ENCODE peak calls at places on chromosome 18, in ten cellular contexts. Q is GM13976, G is amygdala, F is M059J, C is SW 1271, I is islet precursor cell, U is HCEC 1CT, E is hepatic stellate cell, A is non-pigmented ciliary epithelial cell, T is NCI-H460. V is an unnamed sample.

GRCh38 chr18:23675236-23675635 is 12.5 kb upstream of the ANKRD29 start:
- DNase-seq in Q (no peak), G (no peak), F (no peak), C (no peak), I (no peak), U (no peak), E (no peak), A (no peak), T (no peak), V (no peak)

GRCh38 chr18:5868218-5868904 is 27.0 kb downstream of the TMEM200C start:
- DNase-seq in Q (peak; percentile 45), G (peak; percentile 21), F (peak; percentile 73), C (no peak), I (peak; percentile 89), U (peak; percentile 43), E (peak; percentile 29), A (peak; percentile 71), T (peak; percentile 83), V (peak; percentile 52)

GRCh38 chr18:68734311-68734710 is 19.4 kb upstream of the TMX3 start:
- DNase-seq in Q (no peak), G (no peak), F (peak; percentile 76), C (no peak), I (no peak), U (peak; percentile 81), E (peak; percentile 26), A (no peak), T (no peak), V (no peak)

GRCh38 chr18:34661464-34662087 is 48.5 kb upstream of the DTNA start:
- DNase-seq in Q (peak; percentile 25), G (no peak), F (peak; percentile 64), C (peak; percentile 72), I (no peak), U (peak; percentile 63), E (peak; percentile 34), A (no peak), T (peak; percentile 47), V (peak; percentile 30)

GRCh38 chr18:40110455-40110854 is 1844.6 kb upstream of the PIK3C3 start:
- DNase-seq in Q (no peak), G (no peak), F (no peak), C (no peak), I (no peak), U (no peak), E (no peak), A (no peak), T (no peak), V (no peak)

GRCh38 chr18:56003651-56004050 is 415.7 kb upstream of the TCF4 start:
- DNase-seq in Q (no peak), G (no peak), F (no peak), C (no peak), I (no peak), U (no peak), E (no peak), A (no peak), T (no peak), V (no peak)

GRCh38 chr18:70086085-70086484 is 119.4 kb downstream of the RTTN start:
- DNase-seq in Q (no peak), G (no peak), F (no peak), C (no peak), I (no peak), U (no peak), E (no peak), A (no peak), T (no peak), V (no peak)

GRCh38 chr18:55875330-55875933 is 287.4 kb upstream of the TCF4 start:
- DNase-seq in Q (no peak), G (no peak), F (no peak), C (no peak), I (no peak), U (no peak), E (no peak), A (no peak), T (no peak), V (no peak)

GRCh38 chr18:69689081-69689759 is 258.5 kb downstream of the CD226 start:
- DNase-seq in Q (no peak), G (no peak), F (no peak), C (no peak), I (no peak), U (peak; percentile 57), E (peak; percentile 5), A (no peak), T (no peak), V (no peak)

GRCh38 chr18:65751145-65752085 is 603 bp downstream of the CDH7 start:
- DNase-seq in Q (peak; percentile 21), G (no peak), F (no peak), C (no peak), I (peak; percentile 81), U (no peak), E (no peak), A (no peak), T (no peak), V (no peak)

GRCh38 chr18:6405237-6406074 is 9.3 kb downstream of the L3MBTL4 start:
- DNase-seq in Q (no peak), G (no peak), F (no peak), C (no peak), I (no peak), U (no peak), E (no peak), A (no peak), T (no peak), V (no peak)

GRCh38 chr18:37762076-37762475 is 196.5 kb upstream of the CELF4 start:
- DNase-seq in Q (no peak), G (peak; percentile 25), F (no peak), C (no peak), I (no peak), U (no peak), E (no peak), A (no peak), T (no peak), V (no peak)

GRCh38 chr18:36355511-36355910 is 58.0 kb downstream of the FHOD3 start:
- DNase-seq in Q (no peak), G (no peak), F (peak; percentile 65), C (no peak), I (no peak), U (peak; percentile 37), E (no peak), A (no peak), T (no peak), V (no peak)

GRCh38 chr18:56789004-56789888 is 138.1 kb downstream of the WDR7 start:
- DNase-seq in Q (peak; percentile 29), G (no peak), F (peak; percentile 15), C (peak; percentile 1), I (peak; percentile 69), U (peak; percentile 15), E (peak; percentile 4), A (no peak), T (peak; percentile 38), V (peak; percentile 18)

GRCh38 chr18:8478166-8478967 is 130.9 kb upstream of the RAB12 start:
- DNase-seq in Q (peak; percentile 86), G (no peak), F (peak; percentile 37), C (peak; percentile 18), I (peak; percentile 86), U (peak; percentile 25), E (peak; percentile 71), A (no peak), T (peak; percentile 42), V (peak; percentile 73)

GRCh38 chr18:73408434-73408833 is 540.6 kb upstream of the NETO1 start:
- DNase-seq in Q (no peak), G (no peak), F (peak; percentile 74), C (no peak), I (peak; percentile 77), U (no peak), E (no peak), A (no peak), T (no peak), V (no peak)

GRCh38 chr18:7980136-7980535 is 413.0 kb downstream of the PTPRM start:
- DNase-seq in Q (no peak), G (no peak), F (no peak), C (no peak), I (no peak), U (no peak), E (no peak), A (no peak), T (no peak), V (no peak)

GRCh38 chr18:8536226-8536625 is 73.0 kb upstream of the RAB12 start:
- DNase-seq in Q (no peak), G (no peak), F (peak; percentile 32), C (no peak), I (peak; percentile 63), U (peak; percentile 10), E (no peak), A (no peak), T (no peak), V (no peak)

GRCh38 chr18:25350561-25351201 is 1.3 kb downstream of the ZNF521 start:
- DNase-seq in Q (peak; percentile 68), G (no peak), F (peak; percentile 55), C (no peak), I (peak; percentile 58), U (peak; percentile 36), E (peak; percentile 54), A (peak; percentile 4), T (no peak), V (peak; percentile 38)

GRCh38 chr18:6521804-6522418 is 107.2 kb upstream of the L3MBTL4 start:
- DNase-seq in Q (peak; percentile 44), G (no peak), F (peak; percentile 23), C (no peak), I (peak; percentile 75), U (peak; percentile 28), E (no peak), A (peak; percentile 4), T (peak; percentile 55), V (peak; percentile 33)

GRCh38 chr18:61926532-61926931 is 33.7 kb upstream of the RNF152 start:
- DNase-seq in Q (no peak), G (no peak), F (no peak), C (no peak), I (no peak), U (no peak), E (no peak), A (no peak), T (no peak), V (no peak)

V was measured in germinal center.